ENCODE peak calls at places on chromosomes 13 and 19, in five cellular contexts. One of them, this sample, is unnamed.
A peak's percentile ranks its signal among the peaks of the same experiment; 100 is the strongest.

GRCh38 chr13:44272692-44273091 is 100.9 kb upstream of the SERP2 start:
- DNase-seq in AG09309: peak; percentile 61
- DNase-seq in esophagus squamous epithelium: no peak
- DNase-seq in stimulated activated CD4-positive, alpha-beta T cell treated with anti-CD3 and anti-CD28 coated beads, Interleukin-2, amount 100 ng/mL, for 24 hours: no peak
- DNase-seq in adrenal gland: no peak
- DNase-seq in this sample: no peak

GRCh38 chr13:78662467-78662866 is 3.5 kb upstream of the OBI1 start:
- DNase-seq in AG09309: no peak
- DNase-seq in esophagus squamous epithelium: no peak
- DNase-seq in stimulated activated CD4-positive, alpha-beta T cell treated with anti-CD3 and anti-CD28 coated beads, Interleukin-2, amount 100 ng/mL, for 24 hours: no peak
- DNase-seq in adrenal gland: no peak
- DNase-seq in this sample: no peak

GRCh38 chr13:36712785-36713184 is 39.0 kb downstream of the SERTM1 start:
- DNase-seq in adrenal gland: peak; percentile 1
- DNase-seq in esophagus squamous epithelium: no peak
- DNase-seq in stimulated activated CD4-positive, alpha-beta T cell treated with anti-CD3 and anti-CD28 coated beads, Interleukin-2, amount 100 ng/mL, for 24 hours: no peak
- DNase-seq in AG09309: peak; percentile 24
- DNase-seq in this sample: peak; percentile 24

GRCh38 chr13:50053844-50054243 is 38.6 kb downstream of the KCNRG start:
- DNase-seq in esophagus squamous epithelium: no peak
- DNase-seq in stimulated activated CD4-positive, alpha-beta T cell treated with anti-CD3 and anti-CD28 coated beads, Interleukin-2, amount 100 ng/mL, for 24 hours: no peak
- DNase-seq in AG09309: no peak
- DNase-seq in adrenal gland: no peak
- DNase-seq in this sample: no peak

GRCh38 chr19:55441692-55442321 is 1.3 kb downstream of the SHISA7 start:
- DNase-seq in AG09309: no peak
- DNase-seq in adrenal gland: no peak
- DNase-seq in stimulated activated CD4-positive, alpha-beta T cell treated with anti-CD3 and anti-CD28 coated beads, Interleukin-2, amount 100 ng/mL, for 24 hours: peak; percentile 38
- DNase-seq in esophagus squamous epithelium: no peak
- DNase-seq in this sample: no peak

GRCh38 chr13:112951674-112952371 is 17.2 kb upstream of the MCF2L start:
- DNase-seq in AG09309: no peak
- DNase-seq in stimulated activated CD4-positive, alpha-beta T cell treated with anti-CD3 and anti-CD28 coated beads, Interleukin-2, amount 100 ng/mL, for 24 hours: no peak
- DNase-seq in adrenal gland: no peak
- DNase-seq in esophagus squamous epithelium: no peak
- DNase-seq in this sample: no peak

GRCh38 chr13:109485136-109485794 is 301.1 kb downstream of the IRS2 start:
- DNase-seq in stimulated activated CD4-positive, alpha-beta T cell treated with anti-CD3 and anti-CD28 coated beads, Interleukin-2, amount 100 ng/mL, for 24 hours: no peak
- DNase-seq in AG09309: no peak
- DNase-seq in esophagus squamous epithelium: no peak
- DNase-seq in adrenal gland: no peak
- DNase-seq in this sample: peak; percentile 24

GRCh38 chr13:112154301-112155060 is 87.5 kb downstream of the SOX1 start:
- DNase-seq in AG09309: no peak
- DNase-seq in esophagus squamous epithelium: no peak
- DNase-seq in stimulated activated CD4-positive, alpha-beta T cell treated with anti-CD3 and anti-CD28 coated beads, Interleukin-2, amount 100 ng/mL, for 24 hours: no peak
- DNase-seq in adrenal gland: no peak
- DNase-seq in this sample: no peak

GRCh38 chr19:11421607-11422098 is 2.5 kb upstream of the RGL3 start:
- DNase-seq in stimulated activated CD4-positive, alpha-beta T cell treated with anti-CD3 and anti-CD28 coated beads, Interleukin-2, amount 100 ng/mL, for 24 hours: peak; percentile 58
- DNase-seq in AG09309: no peak
- DNase-seq in adrenal gland: peak; percentile 73
- DNase-seq in esophagus squamous epithelium: no peak
- DNase-seq in this sample: peak; percentile 69

GRCh38 chr19:50005428-50005827 is 19.7 kb downstream of the VRK3 start:
- DNase-seq in stimulated activated CD4-positive, alpha-beta T cell treated with anti-CD3 and anti-CD28 coated beads, Interleukin-2, amount 100 ng/mL, for 24 hours: no peak
- DNase-seq in AG09309: no peak
- DNase-seq in adrenal gland: no peak
- DNase-seq in esophagus squamous epithelium: no peak
- DNase-seq in this sample: no peak

GRCh38 chr13:97327521-97328221 is 105.5 kb downstream of the MBNL2 start:
- DNase-seq in stimulated activated CD4-positive, alpha-beta T cell treated with anti-CD3 and anti-CD28 coated beads, Interleukin-2, amount 100 ng/mL, for 24 hours: no peak
- DNase-seq in adrenal gland: peak; percentile 57
- DNase-seq in esophagus squamous epithelium: no peak
- DNase-seq in AG09309: no peak
- DNase-seq in this sample: no peak

GRCh38 chr19:12891553-12892021 is 627 bp downstream of the GCDH start:
- DNase-seq in esophagus squamous epithelium: no peak
- DNase-seq in stimulated activated CD4-positive, alpha-beta T cell treated with anti-CD3 and anti-CD28 coated beads, Interleukin-2, amount 100 ng/mL, for 24 hours: no peak
- DNase-seq in adrenal gland: no peak
- DNase-seq in AG09309: no peak
- DNase-seq in this sample: no peak

GRCh38 chr13:97849305-97849704 is 104.2 kb upstream of the IPO5 start:
- DNase-seq in adrenal gland: no peak
- DNase-seq in esophagus squamous epithelium: no peak
- DNase-seq in stimulated activated CD4-positive, alpha-beta T cell treated with anti-CD3 and anti-CD28 coated beads, Interleukin-2, amount 100 ng/mL, for 24 hours: no peak
- DNase-seq in AG09309: no peak
- DNase-seq in this sample: peak; percentile 35

This sample was measured in hepatocyte.